ENCODE peak calls at places on chromosome 2, in eight cellular contexts. I is spleen, F is nephron progenitor cell, W is foreskin fibroblast, Z is PC-9, M is mammary epithelial cell, N is astrocyte of the cerebellum, S is mesothelial cell of epicardium. H is an unnamed sample.

GRCh38 chr2:70477473-70477872 is 76.2 kb downstream of the TGFA start:
- DNase-seq in M (no peak), Z (no peak), N (no peak), I (no peak), W (no peak), S (no peak), F (no peak), H (no peak)

GRCh38 chr2:62152000-62152399 is 43.9 kb upstream of the B3GNT2 start:
- DNase-seq in M (peak), S (no peak), F (no peak), N (no peak), W (no peak), Z (peak), I (no peak), H (no peak)

GRCh38 chr2:37809931-37810570 is 115.0 kb upstream of the RMDN2 start:
- DNase-seq in M (no peak), W (no peak), I (no peak), S (no peak), F (no peak), Z (no peak), N (no peak), H (no peak)

GRCh38 chr2:216551234-216551633 is 52.6 kb downstream of the RPL37A start:
- DNase-seq in M (peak), S (no peak), F (no peak), I (no peak), Z (no peak), N (peak), W (peak), H (no peak)

GRCh38 chr2:141529674-141530073 is 601.1 kb downstream of the LRP1B start:
- DNase-seq in Z (no peak), S (no peak), W (no peak), F (no peak), M (no peak), N (no peak), I (no peak), H (no peak)

GRCh38 chr2:54903736-54904554 is 146.3 kb downstream of the RTN4 start:
- DNase-seq in N (peak), W (peak), S (no peak), M (peak), F (no peak), I (no peak), Z (peak), H (peak)

GRCh38 chr2:138787053-138787666 is 7.0 kb upstream of the NXPH2 start:
- DNase-seq in I (no peak), M (peak), F (peak), S (no peak), W (peak), N (peak), Z (no peak), H (no peak)

GRCh38 chr2:7904319-7904718 is 777.5 kb upstream of the ID2 start:
- DNase-seq in I (no peak), M (peak), F (no peak), S (no peak), Z (no peak), N (no peak), W (no peak), H (no peak)

GRCh38 chr2:27708666-27709065 is 45.0 kb downstream of the SLC4A1AP start:
- DNase-seq in F (no peak), N (no peak), I (no peak), S (no peak), M (no peak), W (no peak), Z (no peak), H (no peak)

GRCh38 chr2:144460981-144461766 is 58.7 kb downstream of the ZEB2 start:
- DNase-seq in M (peak), F (no peak), W (peak), S (no peak), N (peak), I (no peak), Z (no peak), H (no peak)

GRCh38 chr2:101515512-101515911 is 40.6 kb upstream of the RFX8 start:
- DNase-seq in F (no peak), M (peak), N (no peak), S (no peak), I (no peak), Z (no peak), W (peak), H (no peak)

GRCh38 chr2:26245810-26246209 is 1.1 kb downstream of the HADHB start:
- DNase-seq in I (no peak), N (no peak), W (no peak), F (no peak), Z (no peak), S (no peak), M (peak), H (no peak)

GRCh38 chr2:64157792-64158191 is 13.6 kb upstream of the PELI1 start:
- DNase-seq in F (no peak), I (no peak), S (no peak), M (no peak), N (peak), Z (peak), W (no peak), H (no peak)

GRCh38 chr2:232537079-232537478 is 2.4 kb upstream of the CHRNG start:
- DNase-seq in N (no peak), F (no peak), I (peak), M (no peak), Z (no peak), W (no peak), S (no peak), H (no peak)

GRCh38 chr2:105857076-105857740 is 112.5 kb downstream of the NCK2 start:
- DNase-seq in Z (no peak), S (no peak), W (no peak), I (no peak), M (peak), N (no peak), F (no peak), H (no peak)

GRCh38 chr2:120517790-120518469 is 172.0 kb downstream of the INHBB start:
- DNase-seq in M (no peak), F (no peak), N (no peak), Z (no peak), S (no peak), I (no peak), W (no peak), H (no peak)

GRCh38 chr2:114083717-114084387 is 194.0 kb downstream of the ACTR3 start:
- DNase-seq in W (no peak), M (no peak), S (no peak), Z (no peak), I (no peak), N (no peak), F (no peak), H (no peak)

GRCh38 chr2:176178271-176178806 is 10.1 kb upstream of the HOXD1 start:
- DNase-seq in I (no peak), N (no peak), F (peak), Z (no peak), M (peak), S (no peak), W (no peak), H (no peak)

GRCh38 chr2:48258750-48259149 is 271.2 kb upstream of the STON1 start:
- DNase-seq in N (no peak), I (no peak), W (no peak), M (no peak), S (no peak), Z (no peak), F (no peak), H (no peak)

GRCh38 chr2:70698847-70699246 is 69.2 kb downstream of the ADD2 start:
- DNase-seq in S (no peak), F (no peak), N (no peak), I (no peak), W (no peak), M (no peak), Z (no peak), H (no peak)

DNA sequence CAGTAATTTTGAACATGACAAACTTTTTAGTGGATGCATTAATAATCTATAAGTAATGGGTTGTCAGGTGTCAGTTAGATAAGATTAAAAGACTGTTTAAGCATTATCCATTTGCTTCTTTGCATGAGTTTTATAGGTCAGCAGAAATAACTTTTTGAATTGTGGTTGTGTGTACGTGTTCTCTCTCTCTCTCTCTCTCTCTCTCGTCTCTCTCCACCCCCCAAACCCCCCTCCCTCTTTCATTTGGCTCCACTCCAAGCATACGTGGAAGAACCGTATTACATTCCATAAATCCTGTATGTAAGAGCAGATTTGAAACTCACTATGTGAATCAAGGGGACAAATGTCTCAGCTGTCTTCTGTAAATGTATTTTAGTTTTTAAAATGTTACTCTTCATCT is 120.2 kb downstream of the MEIS1 start:
- DNase-seq in S (no peak), Z (no peak), I (no peak), N (no peak), F (no peak), W (no peak), M (no peak), H (no peak)
- TF ChIP-seq CTCF in S (no peak), Z (no peak), I (no peak), N (no peak), F (no peak), W (no peak), M (no peak), H (no peak)

GRCh38 chr2:112277591-112278220 is 2.3 kb downstream of the ZC3H6 start:
- DNase-seq in N (no peak), Z (no peak), I (no peak), S (no peak), F (no peak), W (no peak), M (no peak), H (no peak)

GRCh38 chr2:112273349-112273748 is 2.0 kb upstream of the ZC3H6 start:
- DNase-seq in M (no peak), N (no peak), F (no peak), W (no peak), Z (no peak), I (no peak), S (no peak), H (no peak)

GRCh38 chr2:112275887-112276773 is 733 bp downstream of the ZC3H6 start:
- DNase-seq in I (peak), Z (peak), M (peak), N (peak), S (peak), F (peak), W (peak), H (peak)

GRCh38 chr2:112276954-112277353 is 1.6 kb downstream of the ZC3H6 start:
- DNase-seq in M (no peak), I (no peak), N (no peak), F (no peak), W (no peak), S (no peak), Z (no peak), H (no peak)

DNA sequence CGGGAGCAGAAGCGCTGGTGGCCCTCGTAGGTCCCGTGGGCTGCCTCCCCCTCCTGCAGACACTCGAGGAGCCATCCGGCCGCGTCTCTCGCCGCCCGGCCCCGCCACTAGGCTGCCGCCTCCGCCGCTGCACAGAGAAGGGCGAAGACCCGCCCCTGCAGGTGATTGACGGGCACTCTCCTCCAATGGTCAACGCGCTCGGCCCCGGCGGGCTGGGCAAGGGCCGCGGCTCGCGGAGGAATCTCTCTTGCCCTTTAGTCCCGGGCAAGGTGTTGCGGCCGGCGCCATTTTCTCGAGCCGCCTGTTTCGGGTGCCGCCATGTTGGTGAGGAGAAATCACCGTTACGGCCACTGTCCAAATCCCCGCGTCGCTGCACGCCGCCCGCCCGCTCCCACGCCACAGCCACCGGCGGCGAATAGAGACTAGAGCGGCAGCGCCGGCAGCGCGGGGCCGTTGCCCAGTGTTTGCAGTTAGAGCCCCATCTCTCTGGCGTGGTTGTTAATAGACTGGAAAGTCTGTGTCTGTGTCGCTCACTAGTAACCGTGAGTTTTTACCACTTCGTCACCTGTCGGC is at the start of gene ZC3H6:
- DNase-seq in I (peak), Z (peak), F (peak), S (peak), N (peak), M (peak), W (peak), H (peak)
- TF ChIP-seq CTCF in I (peak), Z (no peak), F (no peak), S (no peak), N (no peak), M (no peak), W (no peak), H (peak)

GRCh38 chr2:166700079-166700478 is 188.2 kb upstream of the XIRP2 start:
- DNase-seq in I (no peak), N (no peak), Z (no peak), W (no peak), M (no peak), S (no peak), F (no peak), H (no peak)
- TF ChIP-seq CTCF in I (peak), N (peak), Z (no peak), W (no peak), M (no peak), S (no peak), F (no peak), H (no peak)

DNA sequence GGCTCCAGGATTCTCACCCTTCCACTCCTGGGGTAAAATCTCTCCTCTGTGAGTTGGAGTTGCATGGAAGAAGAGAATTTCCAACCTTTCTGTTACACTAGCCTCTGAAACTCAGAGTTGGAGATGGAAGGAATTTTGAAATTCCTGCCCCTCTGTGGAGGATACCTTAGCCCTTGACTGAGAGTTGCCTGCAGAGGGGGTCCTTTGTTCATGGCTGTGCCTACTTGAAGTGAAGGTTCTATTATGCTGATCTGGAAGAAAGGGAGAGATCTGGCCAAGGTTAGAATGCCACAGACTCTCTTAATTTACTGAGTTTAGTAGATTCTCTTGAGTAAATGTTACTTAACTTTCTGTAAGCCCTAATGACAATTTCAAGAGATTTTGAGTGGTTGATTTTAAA is 626.6 kb upstream of the GYPC start:
- DNase-seq in Z (no peak), F (no peak), W (no peak), N (no peak), M (no peak), S (no peak), I (no peak), H (no peak)
- TF ChIP-seq CTCF in Z (no peak), F (no peak), W (no peak), N (no peak), M (no peak), S (no peak), I (no peak), H (no peak)

GRCh38 chr2:207354466-207354865 is 175.3 kb upstream of the CREB1 start:
- DNase-seq in F (no peak), S (no peak), W (no peak), N (no peak), M (no peak), I (no peak), Z (no peak), H (no peak)

GRCh38 chr2:207356604-207357003 is 173.2 kb upstream of the CREB1 start:
- DNase-seq in N (no peak), S (no peak), M (no peak), Z (no peak), F (no peak), I (no peak), W (no peak), H (no peak)

GRCh38 chr2:207351171-207351570 is 178.6 kb upstream of the CREB1 start:
- DNase-seq in N (no peak), I (no peak), Z (no peak), M (no peak), W (no peak), F (no peak), S (no peak), H (no peak)

GRCh38 chr2:207353836-207354235 is 175.9 kb upstream of the CREB1 start:
- DNase-seq in N (no peak), I (no peak), M (no peak), Z (no peak), F (no peak), W (no peak), S (no peak), H (no peak)

GRCh38 chr2:207352978-207353377 is 176.8 kb upstream of the CREB1 start:
- DNase-seq in I (no peak), F (no peak), M (no peak), W (no peak), S (no peak), N (no peak), Z (no peak), H (no peak)
- TF ChIP-seq CTCF in I (no peak), F (no peak), M (no peak), W (peak), S (no peak), N (no peak), Z (no peak), H (no peak)

GRCh38 chr2:66030553-66030952 is 404.4 kb upstream of the MEIS1 start:
- DNase-seq in I (no peak), S (no peak), W (no peak), Z (no peak), F (no peak), N (no peak), M (no peak), H (no peak)
- TF ChIP-seq CTCF in I (no peak), S (no peak), W (no peak), Z (peak), F (no peak), N (peak), M (no peak), H (no peak)

DNA sequence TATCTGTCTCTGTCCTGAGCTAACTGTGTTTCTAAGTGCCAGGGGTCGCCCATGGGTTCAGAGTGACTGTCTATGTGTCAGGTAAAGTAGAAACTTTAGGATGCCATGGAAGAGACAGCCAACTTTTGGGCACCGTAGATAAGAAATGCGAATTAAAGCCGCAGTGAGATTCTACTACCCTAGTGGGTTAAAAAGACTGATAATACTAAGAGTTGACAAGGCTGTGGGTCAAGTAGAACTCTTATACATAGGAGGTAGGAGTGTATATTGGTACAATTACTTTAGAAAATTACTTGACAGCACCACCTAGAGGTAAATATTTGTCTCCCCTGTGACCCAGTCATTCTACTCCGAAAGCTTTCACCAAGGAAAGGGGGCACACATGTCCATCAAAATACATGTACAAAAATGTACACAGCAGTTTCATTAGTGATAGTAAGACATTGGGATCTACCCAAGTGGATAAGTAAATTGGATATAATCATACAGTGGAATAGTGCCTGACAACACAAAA is 371.3 kb downstream of the SLC4A3 start:
- DNase-seq in F (no peak), W (no peak), Z (no peak), M (no peak), N (no peak), I (no peak), S (no peak), H (no peak)
- TF ChIP-seq CTCF in F (no peak), W (no peak), Z (peak), M (no peak), N (no peak), I (no peak), S (no peak), H (no peak)

DNA sequence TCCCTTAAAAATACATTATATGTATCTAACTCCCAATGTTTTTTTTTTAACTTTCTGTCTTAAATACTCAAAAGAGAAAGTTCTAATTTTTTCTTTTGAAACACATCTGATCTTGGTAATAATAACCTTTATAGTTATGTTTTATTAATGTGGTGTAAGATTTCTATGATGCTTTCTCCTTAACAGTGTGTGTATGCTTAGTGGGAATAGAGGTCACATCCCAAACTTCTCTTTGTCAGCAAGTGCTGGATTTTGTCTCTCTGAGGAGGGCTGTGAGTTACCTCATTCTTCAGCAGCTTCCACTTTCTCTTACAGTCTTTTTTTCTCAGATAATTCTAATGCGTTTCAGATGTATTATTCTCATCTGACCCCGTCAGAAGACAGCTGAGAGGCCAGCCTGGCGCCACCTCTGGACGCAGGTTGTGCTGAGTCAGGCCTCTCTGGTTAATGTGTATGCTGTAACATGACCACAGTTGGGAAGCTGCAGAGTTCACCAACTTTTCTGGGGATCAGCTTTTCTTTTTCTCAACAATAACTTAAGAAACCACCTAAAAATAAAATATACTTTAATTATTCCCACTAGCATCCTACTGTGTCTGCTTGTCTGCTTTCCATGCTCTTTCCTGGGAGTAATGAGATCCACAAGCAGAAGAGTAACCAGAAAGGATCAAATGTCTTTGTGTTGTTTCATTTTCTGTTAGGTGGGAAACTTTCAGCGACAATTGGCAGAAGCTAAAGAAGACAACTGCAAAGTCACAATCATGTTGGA is 79.5 kb downstream of the CCDC150 start:
- DNase-seq in Z (no peak), I (no peak), N (peak), F (peak), M (no peak), S (no peak), W (peak), H (no peak)
- TF ChIP-seq CTCF in Z (no peak), I (no peak), N (peak), F (peak), M (no peak), S (no peak), W (peak), H (no peak)